ENCODE peak calls at places on chromosomes 3 and 15, in six cellular contexts. Q is HepG2, A is GM12878, S is HCT116, O is K562, D is H1. M is an unnamed sample.

GRCh38 chr3:186772886-186773417 is 10.4 kb upstream of the EIF4A2 start:
- DNase-seq in S (no peak), Q (no peak), D (no peak), A (no peak), O (no peak), M (no peak)

GRCh38 chr3:189941679-189942078 is 179.0 kb downstream of the P3H2 start:
- DNase-seq in O (no peak), D (no peak), Q (peak), S (no peak), A (no peak), M (no peak)

GRCh38 chr3:31980530-31981205 is 394 bp downstream of the OSBPL10 start:
- DNase-seq in D (peak), O (no peak), A (no peak), Q (peak), S (peak), M (no peak)

GRCh38 chr15:57224664-57225063 is 151.6 kb upstream of the CGNL1 start:
- DNase-seq in A (no peak), O (no peak), S (no peak), Q (no peak), D (no peak), M (no peak)

GRCh38 chr3:124804875-124805274 is 74.6 kb downstream of the UMPS start:
- DNase-seq in Q (no peak), S (no peak), A (no peak), O (no peak), D (no peak), M (no peak)

GRCh38 chr3:72248389-72248761 is 463.4 kb upstream of the PROK2 start:
- DNase-seq in S (no peak), A (no peak), O (no peak), D (no peak), Q (no peak), M (no peak)

GRCh38 chr3:50269977-50270413 is 1.0 kb downstream of the SEMA3B start:
- DNase-seq in O (no peak), S (no peak), Q (no peak), A (no peak), D (no peak), M (no peak)

GRCh38 chr3:189999718-190000117 is 121.0 kb downstream of the P3H2 start:
- DNase-seq in Q (peak), O (no peak), S (no peak), A (no peak), D (no peak), M (no peak)

GRCh38 chr15:100338971-100339444 is 2.8 kb downstream of the ADAMTS17 start:
- DNase-seq in O (peak), S (peak), D (peak), A (no peak), Q (peak), M (peak)

GRCh38 chr15:44763187-44763586 is 26.9 kb downstream of the TRIM69 start:
- DNase-seq in S (no peak), Q (no peak), A (no peak), O (no peak), D (no peak), M (no peak)

GRCh38 chr3:112638327-112639020 is 2.5 kb downstream of the CCDC80 start:
- DNase-seq in Q (no peak), S (no peak), O (no peak), D (no peak), A (no peak), M (no peak)

GRCh38 chr3:4722103-4722502 is 229.0 kb downstream of the ITPR1 start:
- DNase-seq in O (peak), Q (peak), D (no peak), S (peak), A (no peak), M (no peak)

GRCh38 chr3:18559323-18559972 is 134.3 kb upstream of the SATB1 start:
- DNase-seq in D (peak), O (peak), Q (peak), A (no peak), S (peak), M (peak)

GRCh38 chr3:197511130-197511529 is 44.6 kb downstream of the BDH1 start:
- DNase-seq in D (no peak), A (no peak), Q (no peak), O (no peak), S (no peak), M (no peak)

GRCh38 chr3:182544542-182544941 is 248.8 kb upstream of the ATP11B start:
- DNase-seq in A (no peak), Q (no peak), O (no peak), S (no peak), D (no peak), M (no peak)

GRCh38 chr15:70493787-70494514 is 269.4 kb downstream of the UACA start:
- DNase-seq in S (no peak), Q (peak), O (no peak), D (no peak), A (no peak), M (no peak)

GRCh38 chr3:27666708-27667107 is 55.4 kb downstream of the EOMES start:
- DNase-seq in Q (no peak), A (no peak), D (peak), S (no peak), O (peak), M (peak)

GRCh38 chr15:62969442-62970089 is 73.0 kb upstream of the TPM1 start:
- DNase-seq in A (no peak), S (no peak), Q (no peak), O (no peak), D (no peak), M (no peak)

GRCh38 chr3:99324854-99325253 is 313.5 kb upstream of the COL8A1 start:
- DNase-seq in D (no peak), O (no peak), A (no peak), Q (no peak), S (no peak), M (no peak)

GRCh38 chr3:10715886-10716285 is 100.1 kb upstream of the SLC6A11 start:
- DNase-seq in O (no peak), A (no peak), S (no peak), Q (no peak), D (no peak), M (no peak)

GRCh38 chr3:11085078-11085840 is 69.0 kb upstream of the HRH1 start:
- DNase-seq in S (no peak), D (no peak), O (no peak), Q (no peak), A (no peak), M (no peak)

GRCh38 chr15:51343466-51343865 is 2.0 kb downstream of the GLDN start:
- DNase-seq in A (no peak), O (no peak), S (no peak), Q (no peak), D (no peak), M (no peak)

GRCh38 chr3:66638717-66639116 is 137.9 kb upstream of the LRIG1 start:
- DNase-seq in Q (no peak), S (peak), D (no peak), A (no peak), O (no peak), M (peak)

GRCh38 chr3:124787490-124788195 is 57.4 kb downstream of the UMPS start:
- DNase-seq in A (no peak), D (no peak), Q (no peak), O (no peak), S (no peak), M (no peak)

GRCh38 chr3:126517291-126517951 is at the start of gene UROC1:
- DNase-seq in D (no peak), S (no peak), O (no peak), Q (no peak), A (no peak), M (no peak)

GRCh38 chr3:63387568-63387967 is 109.5 kb downstream of the SYNPR start:
- DNase-seq in Q (no peak), S (no peak), D (no peak), A (no peak), O (no peak), M (no peak)

GRCh38 chr3:183548262-183548769 is 7.2 kb downstream of the KLHL6 start:
- DNase-seq in A (no peak), O (no peak), D (no peak), S (no peak), Q (no peak), M (peak)

GRCh38 chr15:73293773-73294172 is 75.0 kb downstream of the HCN4 start:
- DNase-seq in D (no peak), A (no peak), S (no peak), Q (peak), O (no peak), M (no peak)

GRCh38 chr3:16423298-16423697 is 90.2 kb downstream of the RFTN1 start:
- DNase-seq in D (no peak), A (no peak), S (no peak), O (no peak), Q (no peak), M (no peak)

GRCh38 chr3:172749201-172749965 is 1.1 kb upstream of the ECT2 start:
- DNase-seq in O (no peak), D (no peak), S (peak), Q (peak), A (no peak), M (no peak)

DNA sequence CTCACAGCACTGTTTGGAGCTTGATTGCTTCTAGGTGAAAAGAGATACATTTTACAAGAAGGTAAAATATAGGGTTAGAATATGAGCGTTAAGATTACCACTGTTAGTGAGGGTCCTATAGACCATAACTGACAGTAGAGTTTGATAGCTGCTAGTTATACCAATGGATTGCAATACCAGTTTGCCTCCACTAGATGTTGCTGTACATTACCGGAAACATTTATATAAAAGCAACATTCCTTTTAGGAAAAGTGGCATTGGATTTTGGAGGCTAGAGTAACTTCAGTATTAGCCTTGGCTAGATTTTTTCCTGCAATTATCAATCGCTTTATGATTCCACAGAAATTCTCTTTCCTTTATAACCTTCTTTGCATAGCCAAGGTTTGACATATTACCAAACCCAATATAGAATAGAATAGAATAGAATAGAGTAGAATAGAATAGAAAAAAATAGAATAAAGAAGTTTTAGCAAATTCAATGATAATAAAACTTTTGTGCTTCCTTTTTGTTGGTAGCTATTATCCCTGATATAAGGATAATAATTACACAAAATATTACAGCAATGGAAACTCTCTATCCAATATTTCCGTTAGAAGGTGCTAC is 1093.6 kb upstream of the ALCAM start:
- DNase-seq in A (no peak), D (no peak), Q (peak), O (peak), S (peak), M (peak)
- TF ChIP-seq ZNF274 in A (no peak), D (no peak), Q (no peak), O (no peak), S (no peak), M (no peak)

GRCh38 chr3:195895900-195896360 is 12.4 kb downstream of the TNK2 start:
- DNase-seq in A (no peak), S (no peak), O (peak), Q (no peak), D (peak), M (no peak)
- H3K4me3 ChIP-seq in A (peak), S (peak), O (peak), Q (peak), D (peak), M (peak)

GRCh38 chr15:78640840-78641733 is at the start of gene CHRNB4:
- DNase-seq in Q (no peak), D (peak), O (peak), S (no peak), A (no peak), M (peak)
- TF ChIP-seq ZNF274 in Q (no peak), D (no peak), O (no peak), S (no peak), A (no peak), M (no peak)

GRCh38 chr15:81296673-81297072 is 27.3 kb downstream of the STARD5 start:
- DNase-seq in Q (no peak), O (no peak), D (no peak), S (no peak), A (peak), M (no peak)
- H3K4me3 ChIP-seq in Q (no peak), O (no peak), D (no peak), S (no peak), A (peak), M (no peak)

GRCh38 chr3:37739579-37740290 is 121.9 kb upstream of the CTDSPL start:
- DNase-seq in D (peak), O (no peak), A (no peak), S (no peak), Q (no peak), M (no peak)

GRCh38 chr3:37734886-37735285 is 126.8 kb upstream of the CTDSPL start:
- DNase-seq in O (no peak), S (no peak), Q (no peak), A (no peak), D (peak), M (no peak)

GRCh38 chr3:37740471-37740870 is 121.2 kb upstream of the CTDSPL start:
- DNase-seq in O (no peak), A (no peak), Q (no peak), S (no peak), D (no peak), M (no peak)

GRCh38 chr3:37736632-37737031 is 125.0 kb upstream of the CTDSPL start:
- DNase-seq in Q (no peak), A (no peak), O (no peak), D (peak), S (no peak), M (no peak)

GRCh38 chr3:37737134-37737533 is 124.5 kb upstream of the CTDSPL start:
- DNase-seq in A (no peak), S (no peak), O (no peak), Q (no peak), D (peak), M (no peak)
- TF ChIP-seq ZNF274 in A (no peak), S (no peak), O (no peak), Q (no peak), D (no peak), M (no peak)

M was measured in NT2/D1.